ENCODE peak calls at places on chromosomes 12 and 14, in six cellular contexts. N is endothelial cell of umbilical vein, M is A549, R is K562, O is GM12878, D is HepG2. L is an unnamed sample.

GRCh38 chr12:130714091-130714590 is 2.0 kb downstream of the RIMBP2 start:
- DNase-seq in N (no peak), M (no peak), R (no peak), O (no peak), D (no peak), L (no peak)

GRCh38 chr12:42590324-42590934 is 883 bp upstream of the PRICKLE1 start:
- DNase-seq in N (peak; percentile 61), M (peak; percentile 28), R (no peak), O (no peak), D (no peak), L (peak; percentile 40)

GRCh38 chr12:14577344-14577743 is 9.7 kb upstream of the PLBD1 start:
- DNase-seq in N (no peak), M (no peak), R (no peak), O (peak; percentile 25), D (no peak), L (peak; percentile 83)

GRCh38 chr12:95951515-95951914 is 8.4 kb downstream of the AMDHD1 start:
- DNase-seq in N (no peak), M (no peak), R (no peak), O (no peak), D (no peak), L (no peak)

GRCh38 chr14:22466520-22466919 is 122.5 kb downstream of the DAD1 start:
- DNase-seq in N (no peak), M (no peak), R (no peak), O (no peak), D (no peak), L (peak; percentile 72)

GRCh38 chr14:75279153-75279738 is 618 bp downstream of the FOS start:
- DNase-seq in N (peak; percentile 58), M (no peak), R (peak; percentile 37), O (no peak), D (no peak), L (peak; percentile 56)

GRCh38 chr14:54478621-54479215 is 10.1 kb downstream of the GMFB start:
- DNase-seq in N (no peak), M (no peak), R (no peak), O (no peak), D (no peak), L (no peak)

GRCh38 chr12:2291182-2291832 is 238.5 kb downstream of the CACNA1C start:
- DNase-seq in N (peak; percentile 46), M (peak; percentile 80), R (peak; percentile 63), O (no peak), D (peak; percentile 33), L (peak; percentile 72)

GRCh38 chr14:71665157-71665556 is 267.1 kb upstream of the RGS6 start:
- DNase-seq in N (peak; percentile 39), M (no peak), R (no peak), O (no peak), D (no peak), L (no peak)

GRCh38 chr14:28704153-28704552 is 62.4 kb upstream of the FOXG1 start:
- DNase-seq in N (no peak), M (no peak), R (no peak), O (no peak), D (no peak), L (no peak)

GRCh38 chr14:75234173-75234855 is 44.3 kb upstream of the FOS start:
- DNase-seq in N (peak; percentile 92), M (no peak), R (peak; percentile 42), O (no peak), D (peak; percentile 31), L (no peak)

GRCh38 chr12:25670076-25671055 is 117.3 kb upstream of the LMNTD1 start:
- DNase-seq in N (no peak), M (no peak), R (no peak), O (no peak), D (no peak), L (no peak)

GRCh38 chr12:31011336-31011735 is 62.3 kb upstream of the DDX11 start:
- DNase-seq in N (no peak), M (no peak), R (no peak), O (no peak), D (no peak), L (no peak)

GRCh38 chr14:54806616-54807015 is 96.0 kb downstream of the GCH1 start:
- DNase-seq in N (no peak), M (no peak), R (no peak), O (no peak), D (no peak), L (no peak)

GRCh38 chr12:82486524-82487235 is 128.4 kb downstream of the METTL25 start:
- DNase-seq in N (peak; percentile 94), M (no peak), R (no peak), O (no peak), D (no peak), L (no peak)

GRCh38 chr14:93925374-93925895 is 1.7 kb upstream of the FAM181A start:
- DNase-seq in N (no peak), M (no peak), R (no peak), O (no peak), D (no peak), L (no peak)
- TF ChIP-seq MAX in N (no peak), M (no peak), R (no peak), O (no peak), D (no peak), L (no peak)

GRCh38 chr12:94617101-94617500 is 33.3 kb downstream of the TMCC3 start:
- DNase-seq in N (no peak), M (no peak), R (no peak), O (no peak), D (no peak), L (no peak)

GRCh38 chr12:94614288-94614721 is 36.1 kb downstream of the TMCC3 start:
- DNase-seq in N (no peak), M (no peak), R (no peak), O (no peak), D (no peak), L (no peak)

GRCh38 chr12:94615284-94616216 is 34.8 kb downstream of the TMCC3 start:
- DNase-seq in N (peak; percentile 69), M (peak; percentile 53), R (peak; percentile 27), O (no peak), D (peak; percentile 35), L (no peak)

GRCh38 chr12:94618995-94619695 is 31.2 kb downstream of the TMCC3 start:
- DNase-seq in N (peak; percentile 68), M (no peak), R (no peak), O (no peak), D (no peak), L (no peak)

DNA sequence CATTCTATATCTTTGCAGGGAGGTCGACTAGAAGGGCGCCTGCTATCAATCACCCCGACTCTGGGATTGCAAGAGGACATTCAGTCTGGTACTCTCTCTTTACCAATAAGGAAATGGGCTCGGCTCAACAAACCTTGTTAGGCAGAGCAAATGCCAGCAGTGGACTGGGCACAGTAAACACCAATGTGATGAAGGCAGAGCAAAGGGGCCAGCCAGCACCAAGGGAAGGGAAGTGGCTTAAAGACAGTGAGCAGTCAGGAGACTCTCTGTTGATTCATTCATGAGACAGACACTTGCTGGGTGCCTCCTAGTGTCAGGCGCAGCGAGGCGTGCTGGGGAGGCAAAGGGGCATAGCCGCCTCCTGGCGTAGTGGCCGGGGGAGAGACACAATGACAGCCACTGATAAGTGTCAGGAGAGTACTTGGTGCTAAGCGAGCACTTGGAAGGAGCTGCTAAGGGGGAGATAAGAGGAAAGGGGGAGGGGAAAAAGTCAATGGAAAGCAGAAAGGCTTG is 34.1 kb downstream of the TMCC3 start:
- DNase-seq in N (peak; percentile 25), M (peak; percentile 65), R (peak; percentile 82), O (no peak), D (no peak), L (peak; percentile 15)
- TF ChIP-seq MYC in N (no peak), M (no peak), R (no peak), O (no peak), D (no peak), L (no peak)

DNA sequence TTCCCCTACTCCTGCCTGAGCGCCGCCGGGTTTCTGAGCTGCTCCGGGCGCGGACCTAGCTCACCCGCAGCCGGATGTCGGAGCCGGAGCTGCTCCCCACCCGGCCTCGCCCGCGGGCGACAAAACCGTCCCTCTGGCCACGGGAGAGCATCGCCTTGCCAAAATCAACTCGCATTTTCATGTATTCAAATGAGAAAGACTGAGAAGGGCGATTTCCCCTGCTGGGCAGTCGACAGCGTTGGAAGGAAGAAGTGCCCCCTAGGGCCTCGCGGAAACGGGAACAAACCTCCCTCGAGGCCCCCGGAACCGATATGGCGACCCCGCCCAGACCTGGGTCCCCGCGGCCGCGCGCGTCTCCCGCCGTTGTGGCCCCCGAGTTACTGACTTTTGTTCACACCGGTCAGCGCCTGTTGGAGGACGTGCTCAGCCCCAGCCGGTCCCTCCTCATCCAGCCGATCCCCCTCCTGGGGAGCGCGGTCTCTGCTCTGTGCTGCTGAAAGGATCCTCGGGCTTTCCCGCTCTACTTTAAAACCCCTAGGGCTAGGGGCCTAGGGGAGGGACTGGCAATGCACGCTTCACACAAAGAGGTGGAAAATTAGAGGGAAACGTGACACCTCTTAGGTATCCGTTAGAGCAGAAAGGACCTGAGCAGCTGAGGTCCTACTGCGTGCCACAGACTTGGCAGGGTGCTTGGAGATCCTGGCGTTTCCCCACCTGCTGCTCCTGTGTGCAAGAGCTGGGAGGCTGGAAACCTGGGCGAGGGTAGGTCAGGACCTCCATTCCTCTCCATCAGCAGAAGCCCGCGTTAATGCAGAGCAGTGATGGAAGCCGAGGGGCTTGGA is 4.3 kb downstream of the TTC6 start:
- DNase-seq in N (no peak), M (no peak), R (no peak), O (no peak), D (no peak), L (no peak)
- TF ChIP-seq POLR2A in N (no peak), M (no peak), R (no peak), O (no peak), D (peak; percentile 24), L (no peak)

GRCh38 chr12:124437621-124438414 is 129.6 kb downstream of the NCOR2 start:
- DNase-seq in N (no peak), M (no peak), R (no peak), O (no peak), D (no peak), L (peak; percentile 39)
- TF ChIP-seq MAX in N (no peak), M (no peak), R (no peak), O (no peak), D (no peak), L (no peak)

DNA sequence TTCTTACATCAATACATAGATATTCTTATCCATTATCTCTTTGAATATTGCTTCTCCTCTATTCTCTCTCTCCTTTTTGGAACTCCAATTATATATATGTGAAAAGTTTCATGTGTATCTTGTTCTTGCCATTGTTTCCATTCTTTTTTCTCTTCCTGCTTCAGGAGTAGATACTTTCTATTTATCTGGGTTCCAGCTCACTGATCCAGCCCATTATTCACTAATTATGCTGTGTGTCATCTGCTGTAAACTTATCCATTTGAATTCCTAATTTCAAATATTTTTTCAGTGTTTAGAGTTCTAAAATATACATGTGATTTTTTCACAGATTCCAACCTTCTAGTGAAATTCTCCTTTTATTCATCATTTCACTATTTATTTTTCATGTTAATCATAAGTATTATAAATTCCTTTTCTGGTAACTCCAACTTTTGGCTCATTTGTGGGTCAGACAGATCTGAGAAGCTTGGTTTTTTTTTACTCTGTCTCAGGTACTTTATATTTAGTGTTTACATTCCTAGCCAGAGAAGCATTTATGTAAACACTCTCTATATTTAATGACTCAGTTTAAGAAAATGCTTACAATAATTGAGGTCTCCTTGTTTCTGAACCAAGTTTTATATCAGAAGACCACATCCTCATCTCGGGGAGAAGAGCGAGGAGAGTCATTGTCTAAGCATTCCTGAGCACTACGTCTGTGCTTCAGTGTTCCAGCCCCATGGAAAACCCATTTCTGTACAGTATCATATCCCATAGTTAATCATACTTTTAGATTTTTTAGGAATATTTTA is 15.9 kb upstream of the AMIGO2 start:
- DNase-seq in N (peak; percentile 43), M (no peak), R (no peak), O (no peak), D (no peak), L (no peak)
- TF ChIP-seq MYC in N (no peak), M (no peak), R (no peak), O (no peak), D (no peak), L (no peak)